ENCODE peak calls at places on chromosomes 12 and 14, in ten cellular contexts. P is testis, Q is right lobe of liver, O is A549, R is IMR-90, L is Peyer's patch, B is ovary, I is prostate gland, N is body of pancreas, T is esophagus muscularis mucosa. J is an unnamed sample.

GRCh38 chr12:63066782-63067181 is 84.2 kb downstream of the AVPR1A start:
- DNase-seq in P (no peak), Q (no peak), O (no peak), R (no peak), L (no peak), B (no peak), I (no peak), N (no peak), T (no peak), J (no peak)

GRCh38 chr12:31687101-31687527 is 27.6 kb downstream of the ETFBKMT start:
- DNase-seq in P (no peak), Q (no peak), O (no peak), R (no peak), L (no peak), B (no peak), I (no peak), N (no peak), T (no peak), J (no peak)

GRCh38 chr12:77493311-77493710 is 337.4 kb upstream of the NAV3 start:
- DNase-seq in P (no peak), Q (no peak), O (no peak), R (no peak), L (no peak), B (no peak), I (no peak), N (no peak), T (no peak), J (no peak)

GRCh38 chr12:28793767-28794166 is 355.3 kb upstream of the FAR2 start:
- DNase-seq in P (no peak), Q (no peak), O (no peak), R (no peak), L (no peak), B (no peak), I (no peak), N (no peak), T (no peak), J (no peak)

GRCh38 chr14:36241183-36241582 is 64.7 kb upstream of the PTCSC3 start:
- DNase-seq in P (no peak), Q (no peak), O (no peak), R (no peak), L (no peak), B (no peak), I (no peak), N (no peak), T (no peak), J (no peak)

GRCh38 chr12:101297661-101298060 is 17.8 kb downstream of the UTP20 start:
- DNase-seq in P (no peak), Q (no peak), O (no peak), R (peak; percentile 21), L (no peak), B (no peak), I (no peak), N (no peak), T (no peak), J (no peak)

GRCh38 chr12:131046813-131047788 is 93.4 kb downstream of the ADGRD1 start:
- DNase-seq in P (no peak), Q (no peak), O (peak; percentile 35), R (no peak), L (peak; percentile 48), B (peak; percentile 14), I (no peak), N (no peak), T (no peak), J (no peak)

GRCh38 chr12:89470741-89471504 is 53.7 kb downstream of the GALNT4 start:
- DNase-seq in P (no peak), Q (no peak), O (peak; percentile 70), R (peak; percentile 68), L (no peak), B (no peak), I (no peak), N (no peak), T (no peak), J (no peak)

GRCh38 chr14:76950043-76951020 is 78.2 kb downstream of the IRF2BPL start:
- DNase-seq in P (no peak), Q (no peak), O (no peak), R (peak; percentile 44), L (no peak), B (no peak), I (peak; percentile 42), N (no peak), T (no peak), J (peak; percentile 61)

GRCh38 chr14:59688224-59689170 is 111.9 kb upstream of the CCDC175 start:
- DNase-seq in P (peak; percentile 78), Q (peak; percentile 30), O (peak; percentile 52), R (peak; percentile 53), L (peak; percentile 48), B (no peak), I (no peak), N (no peak), T (no peak), J (peak; percentile 18)

GRCh38 chr12:107684990-107685359 is 624 bp upstream of the PWP1 start:
- DNase-seq in P (peak; percentile 22), Q (no peak), O (peak; percentile 71), R (peak; percentile 35), L (no peak), B (no peak), I (no peak), N (peak; percentile 22), T (no peak), J (no peak)

GRCh38 chr12:132276066-132276719 is 53.2 kb downstream of the GALNT9 start:
- DNase-seq in P (no peak), Q (no peak), O (no peak), R (no peak), L (no peak), B (no peak), I (no peak), N (no peak), T (no peak), J (no peak)

GRCh38 chr12:5480953-5481300 is 49.0 kb downstream of the NTF3 start:
- DNase-seq in P (peak; percentile 16), Q (no peak), O (no peak), R (no peak), L (no peak), B (no peak), I (no peak), N (no peak), T (no peak), J (no peak)

GRCh38 chr12:25308761-25309160 is 58.0 kb upstream of the KRAS start:
- DNase-seq in P (no peak), Q (no peak), O (no peak), R (peak; percentile 80), L (no peak), B (no peak), I (no peak), N (no peak), T (no peak), J (no peak)

DNA sequence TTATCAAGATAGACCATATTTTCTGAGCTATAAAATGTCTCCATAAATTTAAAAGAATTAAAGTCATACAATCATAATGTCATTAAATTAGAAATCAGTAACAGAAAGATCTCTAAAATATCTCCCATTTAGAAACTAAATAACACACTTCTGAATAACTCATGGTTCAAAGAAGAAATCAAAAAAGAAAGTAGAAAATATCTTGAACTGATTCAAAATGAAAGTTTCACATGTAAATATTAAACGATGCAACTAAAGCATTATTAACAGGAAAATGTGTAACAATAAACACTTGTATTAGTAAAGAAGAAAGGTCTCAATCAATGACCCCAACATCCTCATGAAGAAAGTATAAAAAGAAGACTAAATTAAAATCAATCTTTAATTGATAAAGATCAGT is 50.5 kb upstream of the PZP start:
- DNase-seq in P (no peak), Q (no peak), O (no peak), R (no peak), L (no peak), B (no peak), I (no peak), N (no peak), T (no peak), J (no peak)
- H3K27ac ChIP-seq in P (no peak overlapping the region), Q (no peak overlapping the region), O (no peak overlapping the region), R (no peak overlapping the region), L (no peak overlapping the region), B (no peak overlapping the region), I (no peak overlapping the region), N (no peak overlapping the region), T (no peak overlapping the region), J (no peak overlapping the region)

DNA sequence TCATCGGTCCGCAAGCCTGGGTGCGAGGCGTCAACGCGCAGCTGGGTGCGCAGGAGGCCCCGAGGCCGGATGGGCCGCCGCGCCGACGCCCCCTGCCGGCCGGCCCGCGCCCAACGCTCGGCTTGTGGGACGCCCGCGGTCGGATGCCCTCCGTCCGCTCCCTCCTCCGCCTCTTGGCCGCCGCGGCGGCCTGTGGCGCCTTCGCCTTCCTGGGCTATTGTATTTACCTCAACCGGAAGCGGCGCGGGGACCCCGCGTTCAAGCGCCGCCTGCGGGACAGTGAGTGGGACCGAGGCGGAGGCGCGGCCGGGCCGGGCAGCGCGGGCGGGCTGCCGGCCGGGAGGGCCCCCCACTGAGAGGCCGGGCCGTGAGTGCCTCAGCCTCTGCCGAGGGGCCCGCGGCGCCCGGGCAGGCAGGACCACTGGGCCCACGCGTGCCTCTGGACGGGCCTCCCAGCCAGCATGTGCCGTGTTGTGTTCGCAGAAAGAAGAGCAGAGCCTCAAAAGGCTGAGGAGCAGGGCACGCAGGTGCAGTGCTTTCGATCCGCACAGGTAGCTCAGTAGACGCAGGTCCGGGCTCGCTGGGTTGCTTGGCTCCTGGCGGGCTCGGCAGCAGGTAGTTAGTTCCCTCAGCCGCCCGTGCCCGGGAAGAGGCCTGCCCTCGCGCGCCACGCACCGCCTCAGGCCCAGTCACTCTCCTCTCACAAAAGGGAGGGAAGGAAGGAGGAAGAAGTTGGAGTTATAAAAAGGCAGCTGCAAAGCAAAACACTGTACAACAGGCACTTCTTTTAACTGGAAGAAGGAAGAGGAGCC is at the start of gene TOMM20L:
- DNase-seq in P (peak; percentile 74), Q (peak; percentile 79), O (peak; percentile 69), R (peak; percentile 48), L (peak; percentile 88), B (peak; percentile 71), I (peak; percentile 68), N (peak; percentile 74), T (peak; percentile 92), J (peak; percentile 67)
- TF ChIP-seq POLR2A in P (no peak), Q (peak; percentile 26), O (peak; percentile 17), R (no peak), L (no peak), B (no peak), I (peak; percentile 14), N (peak; percentile 49), T (no peak), J (peak; percentile 23)

GRCh38 chr12:105681341-105681740 is 350.9 kb downstream of the C12orf75 start:
- DNase-seq in P (no peak), Q (no peak), O (no peak), R (no peak), L (no peak), B (no peak), I (no peak), N (no peak), T (no peak), J (no peak)
- H3K4me1 ChIP-seq in P (no peaks in the 10 kb centered on the region), Q (no peaks in the 10 kb centered on the region), O (no peaks in the 10 kb centered on the region), R (no peaks in the 10 kb centered on the region), L (no peaks in the 10 kb centered on the region), B (no peaks in the 10 kb centered on the region), I (peaks cover 3% of the 10 kb centered on the region), N (peaks cover 10% of the 10 kb centered on the region), T (peaks cover 12% of the 10 kb centered on the region), J (no peaks in the 10 kb centered on the region)

DNA sequence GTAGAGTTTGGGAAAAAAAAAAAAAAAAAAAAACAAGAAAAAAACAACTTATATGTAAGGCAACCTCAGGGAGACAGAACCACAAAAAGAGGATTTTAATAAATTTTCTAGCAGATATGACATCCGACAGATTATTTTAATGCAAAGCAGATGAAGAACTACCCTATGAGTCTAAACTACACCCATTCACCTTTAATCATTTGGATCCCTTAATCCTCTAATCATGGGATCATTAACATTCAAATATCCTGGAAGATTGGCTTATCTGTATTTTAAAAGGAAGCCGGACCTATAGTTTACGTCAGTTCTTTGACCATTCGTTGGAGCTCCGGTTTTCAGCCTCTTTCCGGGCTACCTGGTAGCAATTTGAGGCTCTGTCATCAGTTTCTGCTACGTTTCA is at the start of gene DPPA3:
- DNase-seq in P (no peak), Q (no peak), O (no peak), R (no peak), L (no peak), B (no peak), I (no peak), N (no peak), T (no peak), J (no peak)
- H3K27ac ChIP-seq in P (no peak within 1 kb of the TSS), Q (no peak within 1 kb of the TSS), O (no peak within 1 kb of the TSS), R (no peak within 1 kb of the TSS), L (no peak within 1 kb of the TSS), B (no peak within 1 kb of the TSS), I (no peak within 1 kb of the TSS), N (no peak within 1 kb of the TSS), T (no peak within 1 kb of the TSS), J (no peak within 1 kb of the TSS)

J was measured in adrenal gland.